ENCODE peak calls at places on chromosomes 16 and 17, in eight cellular contexts. One of them, this sample, is unnamed.

GRCh38 chr16:21236831-21237230 is 3.3 kb downstream of the ANKS4B start:
- DNase-seq in PC-9: no peak
- DNase-seq in neural progenitor cell: no peak
- DNase-seq in GM20000: no peak
- DNase-seq in tibial artery: no peak
- DNase-seq in IMR-90: no peak
- DNase-seq in AG04450: no peak
- DNase-seq in suprapubic skin: no peak
- DNase-seq in this sample: no peak

GRCh38 chr16:62967606-62968005 is 931.4 kb upstream of the CDH8 start:
- DNase-seq in PC-9: no peak
- DNase-seq in suprapubic skin: no peak
- DNase-seq in tibial artery: no peak
- DNase-seq in neural progenitor cell: no peak
- DNase-seq in AG04450: no peak
- DNase-seq in IMR-90: no peak
- DNase-seq in GM20000: no peak
- DNase-seq in this sample: no peak

GRCh38 chr16:81216706-81217105 is 21.8 kb upstream of the BCO1 start:
- DNase-seq in suprapubic skin: no peak
- DNase-seq in tibial artery: no peak
- DNase-seq in PC-9: no peak
- DNase-seq in AG04450: no peak
- DNase-seq in IMR-90: no peak
- DNase-seq in GM20000: no peak
- DNase-seq in neural progenitor cell: no peak
- DNase-seq in this sample: no peak

GRCh38 chr16:49632111-49632797 is 223.7 kb downstream of the ZNF423 start:
- DNase-seq in IMR-90: no peak
- DNase-seq in AG04450: no peak
- DNase-seq in neural progenitor cell: no peak
- DNase-seq in tibial artery: peak
- DNase-seq in GM20000: no peak
- DNase-seq in suprapubic skin: no peak
- DNase-seq in PC-9: no peak
- DNase-seq in this sample: no peak

GRCh38 chr17:8935194-8935593 is 30.3 kb downstream of the PIK3R5 start:
- DNase-seq in PC-9: no peak
- DNase-seq in tibial artery: no peak
- DNase-seq in GM20000: no peak
- DNase-seq in neural progenitor cell: no peak
- DNase-seq in suprapubic skin: peak
- DNase-seq in IMR-90: no peak
- DNase-seq in AG04450: no peak
- DNase-seq in this sample: no peak

GRCh38 chr17:40168262-40168832 is 8.9 kb upstream of the RAPGEFL1 start:
- DNase-seq in GM20000: peak
- DNase-seq in tibial artery: no peak
- DNase-seq in neural progenitor cell: peak
- DNase-seq in IMR-90: peak
- DNase-seq in suprapubic skin: no peak
- DNase-seq in AG04450: peak
- DNase-seq in PC-9: peak
- DNase-seq in this sample: peak

GRCh38 chr16:74667215-74667765 is 613 bp upstream of the RFWD3 start:
- DNase-seq in IMR-90: peak
- DNase-seq in AG04450: no peak
- DNase-seq in GM20000: peak
- DNase-seq in suprapubic skin: no peak
- DNase-seq in tibial artery: peak
- DNase-seq in PC-9: peak
- DNase-seq in neural progenitor cell: peak
- DNase-seq in this sample: peak

GRCh38 chr17:73749337-73749807 is 105.1 kb upstream of the SDK2 start:
- DNase-seq in PC-9: no peak
- DNase-seq in GM20000: no peak
- DNase-seq in suprapubic skin: no peak
- DNase-seq in neural progenitor cell: no peak
- DNase-seq in IMR-90: no peak
- DNase-seq in tibial artery: no peak
- DNase-seq in AG04450: no peak
- DNase-seq in this sample: no peak

GRCh38 chr17:40915721-40916256 is 21.7 kb downstream of the KRT23 start:
- DNase-seq in suprapubic skin: no peak
- DNase-seq in GM20000: peak
- DNase-seq in tibial artery: no peak
- DNase-seq in IMR-90: peak
- DNase-seq in PC-9: peak
- DNase-seq in AG04450: peak
- DNase-seq in neural progenitor cell: no peak
- DNase-seq in this sample: peak

GRCh38 chr17:10290046-10290445 is 82.8 kb downstream of the MYH13 start:
- DNase-seq in AG04450: no peak
- DNase-seq in tibial artery: no peak
- DNase-seq in PC-9: no peak
- DNase-seq in IMR-90: no peak
- DNase-seq in suprapubic skin: no peak
- DNase-seq in neural progenitor cell: no peak
- DNase-seq in GM20000: no peak
- DNase-seq in this sample: no peak

GRCh38 chr17:17439971-17440843 is 36.6 kb upstream of the MED9 start:
- DNase-seq in GM20000: peak
- DNase-seq in IMR-90: peak
- DNase-seq in PC-9: peak
- DNase-seq in neural progenitor cell: peak
- DNase-seq in AG04450: no peak
- DNase-seq in suprapubic skin: no peak
- DNase-seq in tibial artery: no peak
- DNase-seq in this sample: peak

GRCh38 chr16:1145383-1146100 is 7.4 kb upstream of the CACNA1H start:
- DNase-seq in PC-9: no peak
- DNase-seq in neural progenitor cell: peak
- DNase-seq in AG04450: no peak
- DNase-seq in IMR-90: no peak
- DNase-seq in GM20000: no peak
- DNase-seq in tibial artery: no peak
- DNase-seq in suprapubic skin: no peak
- DNase-seq in this sample: no peak

GRCh38 chr17:17900615-17901520 is 64.1 kb upstream of the SREBF1 start:
- DNase-seq in IMR-90: peak
- DNase-seq in neural progenitor cell: no peak
- DNase-seq in tibial artery: peak
- DNase-seq in suprapubic skin: peak
- DNase-seq in AG04450: peak
- DNase-seq in GM20000: no peak
- DNase-seq in PC-9: peak
- DNase-seq in this sample: no peak

GRCh38 chr16:89133457-89134127 is 38.0 kb upstream of the CDH15 start:
- DNase-seq in suprapubic skin: peak
- DNase-seq in GM20000: no peak
- DNase-seq in PC-9: no peak
- DNase-seq in tibial artery: peak
- DNase-seq in AG04450: no peak
- DNase-seq in IMR-90: no peak
- DNase-seq in neural progenitor cell: no peak
- DNase-seq in this sample: no peak

GRCh38 chr16:72317378-72317777 is 145.4 kb upstream of the PMFBP1 start:
- DNase-seq in IMR-90: peak
- DNase-seq in tibial artery: no peak
- DNase-seq in neural progenitor cell: no peak
- DNase-seq in PC-9: no peak
- DNase-seq in suprapubic skin: no peak
- DNase-seq in GM20000: no peak
- DNase-seq in AG04450: no peak
- DNase-seq in this sample: no peak

GRCh38 chr16:87457724-87458423 is 35.0 kb downstream of the ZCCHC14 start:
- DNase-seq in suprapubic skin: no peak
- DNase-seq in AG04450: peak
- DNase-seq in IMR-90: peak
- DNase-seq in tibial artery: no peak
- DNase-seq in neural progenitor cell: no peak
- DNase-seq in PC-9: peak
- DNase-seq in GM20000: peak
- DNase-seq in this sample: peak

GRCh38 chr16:88303890-88304819 is 78.6 kb upstream of the ZNF469 start:
- DNase-seq in tibial artery: no peak
- DNase-seq in suprapubic skin: no peak
- DNase-seq in AG04450: peak
- DNase-seq in GM20000: no peak
- DNase-seq in neural progenitor cell: no peak
- DNase-seq in IMR-90: peak
- DNase-seq in PC-9: peak
- DNase-seq in this sample: no peak

GRCh38 chr17:75845058-75845711 is 981 bp upstream of the UNC13D start:
- DNase-seq in GM20000: peak
- DNase-seq in IMR-90: peak
- DNase-seq in suprapubic skin: peak
- DNase-seq in AG04450: no peak
- DNase-seq in neural progenitor cell: peak
- DNase-seq in tibial artery: peak
- DNase-seq in PC-9: peak
- DNase-seq in this sample: peak

GRCh38 chr16:3141781-3142311 is 7.0 kb downstream of the ZNF213 start:
- DNase-seq in neural progenitor cell: no peak
- DNase-seq in tibial artery: no peak
- DNase-seq in AG04450: no peak
- DNase-seq in IMR-90: no peak
- DNase-seq in PC-9: no peak
- DNase-seq in suprapubic skin: no peak
- DNase-seq in GM20000: no peak
- DNase-seq in this sample: no peak

GRCh38 chr16:58028541-58029070 is 3.1 kb downstream of the MMP15 start:
- DNase-seq in IMR-90: no peak
- DNase-seq in PC-9: no peak
- DNase-seq in AG04450: no peak
- DNase-seq in tibial artery: no peak
- DNase-seq in GM20000: peak
- DNase-seq in neural progenitor cell: no peak
- DNase-seq in suprapubic skin: no peak
- DNase-seq in this sample: no peak

DNA sequence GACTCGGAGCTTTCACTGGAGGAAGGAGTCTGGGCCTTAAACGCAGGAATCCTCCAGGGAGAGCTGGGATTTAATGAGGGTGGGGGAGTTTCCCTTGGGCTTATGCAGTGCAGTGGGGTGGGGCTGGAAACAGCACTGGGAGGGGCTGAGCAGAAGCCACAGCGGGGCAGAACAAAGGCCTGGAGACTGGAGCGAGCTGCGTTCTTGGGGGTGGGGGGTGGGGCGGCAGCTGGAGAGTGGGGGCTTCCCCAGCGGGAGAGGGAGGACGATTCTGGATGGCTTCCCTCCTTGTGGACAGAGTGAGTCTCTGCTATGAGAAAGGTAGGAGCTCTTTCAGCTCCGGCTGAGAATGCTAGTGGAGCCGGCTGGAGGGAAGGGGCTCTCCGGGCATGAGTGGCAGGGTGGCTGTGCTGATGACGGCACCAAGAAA is 406.0 kb downstream of the SEC14L1 start:
- DNase-seq in IMR-90: no peak
- DNase-seq in PC-9: no peak
- DNase-seq in AG04450: no peak
- DNase-seq in neural progenitor cell: peak
- DNase-seq in suprapubic skin: no peak
- DNase-seq in tibial artery: no peak
- DNase-seq in GM20000: no peak
- DNase-seq in this sample: no peak
- TF ChIP-seq CTCF in IMR-90: no peak
- TF ChIP-seq CTCF in PC-9: no peak
- TF ChIP-seq CTCF in AG04450: no peak
- TF ChIP-seq CTCF in neural progenitor cell: peak
- TF ChIP-seq CTCF in suprapubic skin: no peak
- TF ChIP-seq CTCF in tibial artery: no peak
- TF ChIP-seq CTCF in GM20000: no peak
- TF ChIP-seq CTCF in this sample: no peak

GRCh38 chr16:85718682-85719081 is 29.9 kb upstream of the GINS2 start:
- DNase-seq in GM20000: peak
- DNase-seq in AG04450: no peak
- DNase-seq in IMR-90: no peak
- DNase-seq in suprapubic skin: no peak
- DNase-seq in neural progenitor cell: peak
- DNase-seq in tibial artery: no peak
- DNase-seq in PC-9: no peak
- DNase-seq in this sample: peak
- TF ChIP-seq CTCF in GM20000: peak
- TF ChIP-seq CTCF in AG04450: peak
- TF ChIP-seq CTCF in IMR-90: peak
- TF ChIP-seq CTCF in suprapubic skin: no peak
- TF ChIP-seq CTCF in neural progenitor cell: peak
- TF ChIP-seq CTCF in tibial artery: no peak
- TF ChIP-seq CTCF in PC-9: no peak
- TF ChIP-seq CTCF in this sample: peak

DNA sequence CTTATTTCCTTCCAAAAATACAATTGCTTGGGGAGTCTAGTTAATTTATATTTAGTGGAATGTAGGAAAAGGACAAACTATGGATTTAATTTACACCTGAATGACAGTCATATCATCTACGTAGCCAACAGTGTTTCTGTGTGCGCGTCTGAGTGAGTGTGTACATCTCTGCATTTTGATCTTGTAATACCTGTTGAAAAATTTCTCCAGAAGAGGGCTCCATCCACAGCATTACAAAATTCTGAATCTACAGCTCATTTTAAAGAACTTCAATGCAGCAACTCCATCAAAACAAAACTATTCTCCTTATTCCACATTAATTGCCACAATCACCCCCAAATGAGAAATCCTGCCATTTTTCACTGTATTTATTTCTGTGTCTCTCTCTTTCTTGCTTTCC is 3.9 kb downstream of the CDH13 start:
- DNase-seq in IMR-90: peak
- DNase-seq in tibial artery: no peak
- DNase-seq in suprapubic skin: no peak
- DNase-seq in neural progenitor cell: no peak
- DNase-seq in PC-9: no peak
- DNase-seq in GM20000: no peak
- DNase-seq in AG04450: no peak
- DNase-seq in this sample: no peak
- TF ChIP-seq CTCF in IMR-90: peak
- TF ChIP-seq CTCF in tibial artery: no peak
- TF ChIP-seq CTCF in suprapubic skin: no peak
- TF ChIP-seq CTCF in neural progenitor cell: no peak
- TF ChIP-seq CTCF in PC-9: no peak
- TF ChIP-seq CTCF in GM20000: no peak
- TF ChIP-seq CTCF in AG04450: peak
- TF ChIP-seq CTCF in this sample: peak

DNA sequence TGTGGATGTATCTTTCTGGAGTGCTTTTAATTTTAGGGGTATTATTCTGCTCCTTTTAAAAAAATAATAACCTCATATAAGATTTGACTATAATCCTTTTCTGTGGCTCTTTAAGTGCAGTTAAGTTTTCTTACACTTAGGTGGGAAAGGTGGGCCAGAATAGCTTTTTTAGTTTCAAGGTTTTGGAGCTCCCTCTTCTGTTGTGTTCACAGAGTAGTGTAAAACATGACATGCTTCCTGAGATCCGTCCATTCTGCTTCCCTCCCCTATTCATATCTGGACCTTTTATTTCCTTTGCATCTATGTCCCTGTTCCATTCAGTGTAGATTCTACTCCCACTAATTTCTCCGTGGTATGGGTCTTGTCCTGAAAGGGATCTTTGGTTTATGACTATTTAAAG is 12.8 kb downstream of the LRRC36 start:
- DNase-seq in GM20000: peak
- DNase-seq in tibial artery: no peak
- DNase-seq in PC-9: no peak
- DNase-seq in AG04450: peak
- DNase-seq in neural progenitor cell: no peak
- DNase-seq in IMR-90: peak
- DNase-seq in suprapubic skin: no peak
- DNase-seq in this sample: no peak
- TF ChIP-seq CTCF in GM20000: no peak
- TF ChIP-seq CTCF in tibial artery: no peak
- TF ChIP-seq CTCF in PC-9: no peak
- TF ChIP-seq CTCF in AG04450: peak
- TF ChIP-seq CTCF in neural progenitor cell: peak
- TF ChIP-seq CTCF in IMR-90: peak
- TF ChIP-seq CTCF in suprapubic skin: no peak
- TF ChIP-seq CTCF in this sample: peak